ENCODE peak calls at places on chromosomes 5 and 9, in nine cellular contexts. D, T, K, I, B, W, M, G and F are unnamed samples.

GRCh38 chr5:115457985-115458384 is 86.6 kb downstream of the FEM1C start:
- DNase-seq in W (no peak), B (no peak), G (no peak), M (no peak), I (no peak), D (no peak), K (no peak), T (no peak), F (no peak)

GRCh38 chr9:74800226-74800625 is 87.5 kb downstream of the TRPM6 start:
- DNase-seq in W (no peak), T (no peak), G (no peak), K (no peak), M (no peak), B (no peak), I (no peak), D (no peak), F (no peak)

GRCh38 chr9:136354592-136355085 is 8.9 kb downstream of the DNLZ start:
- DNase-seq in G (peak; percentile 77), W (no peak), D (no peak), M (no peak), B (no peak), K (no peak), I (no peak), T (peak; percentile 62), F (no peak)

GRCh38 chr5:112384523-112384922 is 34.6 kb downstream of the EPB41L4A start:
- DNase-seq in T (no peak), W (no peak), D (no peak), I (no peak), K (no peak), G (no peak), M (no peak), B (no peak), F (no peak)

GRCh38 chr9:35616681-35617459 is 1.3 kb downstream of the CD72 start:
- DNase-seq in M (peak; percentile 81), K (peak; percentile 84), B (no peak), G (peak; percentile 79), D (no peak), I (no peak), T (peak; percentile 61), W (peak; percentile 64), F (peak; percentile 66)

GRCh38 chr5:145776886-145777285 is 58.3 kb downstream of the PRELID2 start:
- DNase-seq in M (no peak), D (no peak), B (no peak), I (no peak), G (peak; percentile 63), T (peak; percentile 38), K (no peak), W (no peak), F (no peak)

GRCh38 chr9:127153484-127153883 is 31.0 kb upstream of the ANGPTL2 start:
- DNase-seq in T (no peak), D (no peak), K (no peak), B (no peak), M (no peak), I (no peak), W (no peak), G (no peak), F (no peak)

GRCh38 chr5:32299059-32299677 is 13.6 kb downstream of the MTMR12 start:
- DNase-seq in D (no peak), M (no peak), K (no peak), I (no peak), G (no peak), W (no peak), T (no peak), B (no peak), F (no peak)

GRCh38 chr5:133825631-133826289 is 142.7 kb downstream of the C5orf15 start:
- DNase-seq in D (no peak), B (no peak), G (no peak), I (no peak), T (no peak), M (peak; percentile 52), W (peak; percentile 11), K (peak; percentile 71), F (peak; percentile 58)

DNA sequence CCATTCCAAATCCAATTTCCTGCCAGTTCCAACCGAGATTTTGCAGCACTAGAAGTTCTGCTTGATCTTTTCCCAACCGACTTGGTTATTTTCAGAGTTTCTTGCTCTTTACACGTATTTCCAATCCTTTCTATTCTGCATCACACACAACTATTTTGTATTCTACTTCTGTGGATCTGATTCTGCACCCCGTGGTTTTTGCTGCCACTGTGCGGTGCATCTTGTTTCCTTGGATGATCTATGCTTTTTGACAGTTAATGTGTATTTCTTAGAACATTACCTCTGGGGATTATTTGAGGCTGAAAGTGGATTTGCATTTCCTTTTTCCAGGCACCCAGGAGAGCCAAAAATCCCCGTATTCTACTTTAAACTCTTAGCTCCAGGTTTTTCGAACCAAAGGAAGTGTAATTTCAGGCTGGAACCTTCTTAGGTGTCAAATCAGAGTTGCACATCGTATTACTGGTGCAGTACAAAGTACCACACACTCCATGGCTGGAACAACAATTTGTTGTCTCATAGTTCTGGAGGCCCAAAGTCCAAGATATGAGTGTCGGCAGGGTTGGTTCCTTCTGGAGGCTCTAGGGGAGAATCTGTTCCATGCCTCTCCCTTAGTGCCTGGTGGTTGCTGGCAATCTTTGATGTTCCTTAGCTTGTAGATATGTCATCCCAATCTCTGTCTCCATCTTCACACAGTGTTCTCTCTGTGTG is 14.7 kb upstream of the SARDH start:
- DNase-seq in T (no peak), W (no peak), I (no peak), M (no peak), K (no peak), B (no peak), D (no peak), G (no peak), F (no peak)
- H3K4me1 ChIP-seq in T (no peaks in the 10 kb centered on the region), W (no peaks in the 10 kb centered on the region), I (no peaks in the 10 kb centered on the region), M (no peaks in the 10 kb centered on the region), K (no peaks in the 10 kb centered on the region), B (no peaks in the 10 kb centered on the region), D (no peaks in the 10 kb centered on the region), G (no peaks in the 10 kb centered on the region), F (no peaks in the 10 kb centered on the region)

GRCh38 chr9:79813262-79813646 is 241.5 kb downstream of the TLE4 start:
- DNase-seq in I (no peak), M (no peak), T (no peak), D (no peak), G (no peak), K (no peak), B (no peak), W (no peak), F (no peak)

GRCh38 chr9:79812507-79813261 is 240.9 kb downstream of the TLE4 start:
- DNase-seq in I (no peak), D (no peak), K (no peak), B (no peak), M (peak; percentile 53), W (no peak), G (peak; percentile 18), T (no peak), F (no peak)

GRCh38 chr9:79812099-79812498 is 240.3 kb downstream of the TLE4 start:
- DNase-seq in I (no peak), G (peak; percentile 79), W (no peak), B (no peak), K (no peak), M (no peak), D (no peak), T (peak; percentile 7), F (no peak)

GRCh38 chr9:79817469-79818004 is 245.8 kb downstream of the TLE4 start:
- DNase-seq in M (peak; percentile 43), W (no peak), B (no peak), T (no peak), G (no peak), K (peak; percentile 58), I (no peak), D (no peak), F (peak; percentile 47)
- H3K27me3 ChIP-seq in M (no peaks in the 10 kb centered on the region), W (no peaks in the 10 kb centered on the region), B (no peaks in the 10 kb centered on the region), T (no peaks in the 10 kb centered on the region), G (peaks cover 55% of the 10 kb centered on the region), K (no peaks in the 10 kb centered on the region), I (no peaks in the 10 kb centered on the region), D (no peaks in the 10 kb centered on the region), F (no peaks in the 10 kb centered on the region)

DNA sequence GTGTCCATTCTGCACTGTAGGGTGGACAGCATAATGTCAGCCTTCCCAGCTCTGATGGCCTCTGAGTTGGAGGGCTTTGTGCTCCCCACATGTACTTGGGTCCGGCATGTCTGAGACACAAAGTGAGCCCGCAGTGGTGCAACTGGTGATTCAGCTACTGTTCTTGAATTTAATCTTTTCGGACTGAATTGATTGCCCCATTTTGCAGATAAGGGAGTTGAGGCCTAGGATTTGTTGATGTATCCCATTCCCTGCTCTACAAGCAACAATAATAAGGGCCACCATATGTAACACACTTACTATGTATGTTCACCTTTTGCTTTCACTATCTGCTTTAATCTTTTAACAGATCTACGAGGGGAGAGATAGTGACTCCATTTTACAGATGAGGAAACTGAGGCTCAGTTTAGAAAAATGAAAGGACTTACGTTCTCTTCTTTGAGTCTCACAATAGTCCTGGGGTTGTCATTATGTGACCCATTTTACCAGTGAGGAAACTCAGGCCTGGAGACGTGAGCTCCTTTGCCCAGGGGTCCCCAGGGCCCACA is 4.5 kb downstream of the GSN start:
- DNase-seq in B (no peak), K (no peak), G (no peak), D (no peak), W (no peak), M (no peak), T (no peak), I (no peak), F (no peak)
- H3K4me1 ChIP-seq in B (peaks cover 2% of the 10 kb centered on the region), K (peaks cover 44% of the 10 kb centered on the region), G (peaks cover 75% of the 10 kb centered on the region), D (peaks cover 37% of the 10 kb centered on the region), W (peaks cover 10% of the 10 kb centered on the region), M (peaks cover 11% of the 10 kb centered on the region), T (peaks cover 34% of the 10 kb centered on the region), I (peaks cover 4% of the 10 kb centered on the region), F (peaks cover 81% of the 10 kb centered on the region)

GRCh38 chr9:68949271-68950000 is 64.5 kb downstream of the PRKACG start:
- DNase-seq in B (no peak), M (peak; percentile 71), T (peak; percentile 10), I (no peak), W (no peak), G (no peak), D (no peak), K (peak; percentile 46), F (no peak)

GRCh38 chr9:68953771-68954170 is 60.1 kb downstream of the PRKACG start:
- DNase-seq in I (no peak), K (no peak), M (no peak), B (no peak), W (no peak), D (no peak), G (no peak), T (no peak), F (no peak)

GRCh38 chr9:68950689-68951088 is 63.2 kb downstream of the PRKACG start:
- DNase-seq in I (no peak), K (no peak), B (no peak), M (no peak), T (no peak), G (no peak), W (no peak), D (no peak), F (no peak)

GRCh38 chr9:68950188-68950587 is 63.7 kb downstream of the PRKACG start:
- DNase-seq in K (no peak), M (no peak), B (no peak), W (no peak), D (no peak), G (no peak), I (no peak), T (no peak), F (no peak)

GRCh38 chr9:68951879-68952659 is 61.8 kb downstream of the PRKACG start:
- DNase-seq in B (no peak), T (no peak), I (no peak), D (no peak), G (no peak), W (no peak), K (no peak), M (no peak), F (no peak)
- H3K27me3 ChIP-seq in B (no peaks in the 10 kb centered on the region), T (no peaks in the 10 kb centered on the region), I (no peaks in the 10 kb centered on the region), D (peaks cover 38% of the 10 kb centered on the region), G (no peaks in the 10 kb centered on the region), W (no peaks in the 10 kb centered on the region), K (no peaks in the 10 kb centered on the region), M (no peaks in the 10 kb centered on the region), F (no peaks in the 10 kb centered on the region)